ENCODE peak calls at places on chromosomes 13 and 19, in seven cellular contexts. R is left ventricle myocardium inferior; D is AG08395; Q is nucleus accumbens; U is LHCN-M2; Y is PC-9; V is effector CD4-positive, alpha-beta T cell. L is an unnamed sample.

GRCh38 chr19:3801412-3802096 is 15.4 kb upstream of the MATK start:
- DNase-seq in R (peak), D (peak), Q (peak), U (no peak), Y (no peak), V (peak), L (peak)

GRCh38 chr13:100235311-100235901 is 146.5 kb downstream of the PCCA start:
- DNase-seq in R (no peak), D (peak), Q (no peak), U (peak), Y (peak), V (no peak), L (peak)

GRCh38 chr19:7397687-7398086 is 49.0 kb downstream of the ARHGEF18 start:
- DNase-seq in R (no peak), D (peak), Q (no peak), U (peak), Y (peak), V (no peak), L (peak)

GRCh38 chr13:32045963-32046785 is 14.6 kb downstream of the FRY start:
- DNase-seq in R (no peak), D (no peak), Q (no peak), U (no peak), Y (no peak), V (no peak), L (no peak)

GRCh38 chr19:11268783-11269267 is 6.5 kb upstream of the DOCK6 start:
- DNase-seq in R (peak), D (peak), Q (no peak), U (peak), Y (no peak), V (no peak), L (peak)

GRCh38 chr13:113454936-113455335 is 1.6 kb upstream of the ADPRHL1 start:
- DNase-seq in R (no peak), D (no peak), Q (no peak), U (no peak), Y (no peak), V (no peak), L (no peak)

GRCh38 chr19:17240062-17240854 is 5.5 kb downstream of the NR2F6 start:
- DNase-seq in R (no peak), D (no peak), Q (no peak), U (no peak), Y (no peak), V (no peak), L (no peak)

GRCh38 chr13:89988206-89988605 is 1359.3 kb upstream of the MIR17HG start:
- DNase-seq in R (no peak), D (no peak), Q (no peak), U (no peak), Y (no peak), V (no peak), L (no peak)

GRCh38 chr13:67186985-67187569 is 43.1 kb downstream of the PCDH9 start:
- DNase-seq in R (no peak), D (no peak), Q (no peak), U (no peak), Y (no peak), V (no peak), L (no peak)

L was measured in myocyte.